ENCODE peak calls at places on chromosomes 13 and 19, in six cellular contexts. U is HEK293T, K is RWPE1, D is aorta, C is GM20000, W is left colon. O is an unnamed sample.

GRCh38 chr13:27001705-27002104 is 169.9 kb downstream of the USP12 start:
- DNase-seq in K (no peak), D (no peak), C (no peak), W (no peak), U (no peak), O (no peak)

GRCh38 chr19:39497850-39498261 is 891 bp upstream of the DLL3 start:
- DNase-seq in D (peak), W (no peak), K (no peak), C (peak), U (peak), O (peak)

GRCh38 chr19:42092350-42092749 is 16.4 kb downstream of the ZNF574 start:
- DNase-seq in W (peak), K (peak), D (no peak), U (no peak), C (peak), O (peak)

GRCh38 chr13:101945435-101945834 is 456.4 kb downstream of the FGF14 start:
- DNase-seq in C (no peak), D (no peak), W (no peak), U (no peak), K (no peak), O (no peak)

GRCh38 chr13:33401238-33401637 is 115.7 kb upstream of the STARD13 start:
- DNase-seq in W (peak), D (no peak), C (no peak), K (no peak), U (no peak), O (no peak)

GRCh38 chr13:42384265-42384664 is 112.3 kb downstream of the AKAP11 start:
- DNase-seq in U (no peak), W (no peak), K (peak), D (no peak), C (no peak), O (no peak)

GRCh38 chr13:101942535-101943157 is 459.2 kb downstream of the FGF14 start:
- DNase-seq in U (no peak), W (no peak), C (no peak), K (no peak), D (no peak), O (no peak)

GRCh38 chr19:51489113-51489512 is 10.8 kb downstream of the CEACAM18 start:
- DNase-seq in U (no peak), C (no peak), D (no peak), K (no peak), W (no peak), O (no peak)

GRCh38 chr13:21010621-21011020 is 50.8 kb downstream of the LATS2 start:
- DNase-seq in U (no peak), C (no peak), D (no peak), W (no peak), K (peak), O (no peak)

GRCh38 chr19:49555600-49556411 is 24.6 kb downstream of the NOSIP start:
- DNase-seq in D (peak), U (peak), K (peak), W (peak), C (no peak), O (peak)

GRCh38 chr13:73399347-73400216 is 340.8 kb downstream of the KLF5 start:
- DNase-seq in W (peak), D (no peak), U (no peak), C (no peak), K (no peak), O (no peak)

GRCh38 chr13:50617134-50617721 is 226.3 kb downstream of the DLEU7 start:
- DNase-seq in K (peak), W (no peak), D (no peak), U (no peak), C (no peak), O (peak)

GRCh38 chr13:39451301-39451700 is 151.7 kb downstream of the LHFPL6 start:
- DNase-seq in W (no peak), K (no peak), D (no peak), U (no peak), C (no peak), O (no peak)

GRCh38 chr13:56924401-56924800 is 216.3 kb upstream of the PRR20A start:
- DNase-seq in U (no peak), D (no peak), K (no peak), C (no peak), W (no peak), O (no peak)

GRCh38 chr19:9848060-9848459 is 12.9 kb downstream of the PIN1 start:
- DNase-seq in C (peak), D (no peak), U (peak), W (no peak), K (no peak), O (no peak)

GRCh38 chr19:29620931-29621351 is 14.9 kb downstream of the POP4 start:
- DNase-seq in U (no peak), W (no peak), C (no peak), K (no peak), D (no peak), O (no peak)

GRCh38 chr13:30334663-30335386 is 27.5 kb upstream of the KATNAL1 start:
- DNase-seq in W (no peak), C (peak), K (no peak), D (no peak), U (peak), O (peak)

GRCh38 chr13:33140161-33140560 is 123.9 kb downstream of the KL start:
- DNase-seq in K (no peak), U (no peak), D (no peak), W (no peak), C (no peak), O (no peak)

GRCh38 chr19:33395561-33396550 is 22.3 kb downstream of the CEBPG start:
- DNase-seq in K (no peak), W (no peak), U (no peak), D (peak), C (no peak), O (no peak)

GRCh38 chr19:35256566-35256965 is 7.8 kb downstream of the LSR start:
- DNase-seq in U (no peak), W (no peak), C (no peak), K (no peak), D (no peak), O (no peak)

GRCh38 chr13:23801141-23801540 is 88.1 kb downstream of the MIPEP start:
- DNase-seq in W (no peak), D (no peak), K (no peak), C (no peak), U (no peak), O (no peak)

GRCh38 chr19:48510421-48511268 is 990 bp downstream of the LMTK3 start:
- DNase-seq in W (peak), C (peak), D (peak), K (peak), U (peak), O (no peak)

GRCh38 chr19:5691205-5691929 is 1.3 kb downstream of the RPL36 start:
- DNase-seq in D (no peak), C (no peak), U (no peak), K (peak), W (peak), O (peak)

GRCh38 chr19:12720851-12721655 is 2.7 kb downstream of the TNPO2 start:
- DNase-seq in K (peak), W (no peak), C (peak), D (no peak), U (no peak), O (no peak)